ENCODE peak calls at places on chromosome 20, in ten cellular contexts. T, R, V, P, W, L, A, Q, J and U are unnamed samples. For H3K27me3, the result is how much of the 10 kb centered on the place peaks cover.

GRCh38 chr20:9270831-9271230 is 201.9 kb downstream of the PLCB4 start:
- DNase-seq in T (no peak), R (no peak), V (no peak), P (no peak), W (no peak), L (no peak), A (peak), Q (no peak), J (no peak), U (no peak)

GRCh38 chr20:47273591-47274235 is 82.8 kb downstream of the ZMYND8 start:
- DNase-seq in T (no peak), R (no peak), V (no peak), P (no peak), W (no peak), L (no peak), A (no peak), Q (no peak), J (no peak), U (no peak)

GRCh38 chr20:6086868-6087267 is 33.0 kb upstream of the LRRN4 start:
- DNase-seq in T (no peak), R (no peak), V (no peak), P (no peak), W (no peak), L (no peak), A (no peak), Q (no peak), J (no peak), U (no peak)

GRCh38 chr20:38117635-38118034 is 47.4 kb downstream of the TGM2 start:
- DNase-seq in T (no peak), R (no peak), V (no peak), P (peak), W (no peak), L (no peak), A (no peak), Q (no peak), J (no peak), U (no peak)

GRCh38 chr20:34090645-34091044 is 21.4 kb downstream of the EIF2S2 start:
- DNase-seq in T (no peak), R (no peak), V (no peak), P (no peak), W (no peak), L (no peak), A (no peak), Q (no peak), J (no peak), U (no peak)

GRCh38 chr20:34390769-34391447 is 27.8 kb downstream of the ITCH start:
- DNase-seq in T (peak), R (no peak), V (peak), P (peak), W (no peak), L (no peak), A (peak), Q (no peak), J (peak), U (peak)

GRCh38 chr20:60080401-60080800 is 122.2 kb downstream of the CDH26 start:
- DNase-seq in T (no peak), R (no peak), V (no peak), P (no peak), W (no peak), L (no peak), A (no peak), Q (no peak), J (no peak), U (no peak)

GRCh38 chr20:34922654-34923381 is 32.8 kb downstream of the GSS start:
- DNase-seq in T (no peak), R (no peak), V (peak), P (peak), W (no peak), L (no peak), A (peak), Q (no peak), J (no peak), U (peak)

GRCh38 chr20:33465536-33466302 is 22.2 kb upstream of the SNTA1 start:
- DNase-seq in T (no peak), R (no peak), V (no peak), P (peak), W (peak), L (no peak), A (no peak), Q (no peak), J (no peak), U (no peak)

GRCh38 chr20:30594112-30594511 is 663.4 kb upstream of the DEFB115 start:
- DNase-seq in T (no peak), R (no peak), V (no peak), P (no peak), W (no peak), L (no peak), A (no peak), Q (no peak), J (no peak), U (no peak)

GRCh38 chr20:62122659-62123449 is 579 bp downstream of the LSM14B start:
- DNase-seq in T (peak), R (peak), V (peak), P (no peak), W (peak), L (no peak), A (no peak), Q (peak), J (no peak), U (no peak)

GRCh38 chr20:42701948-42702347 is 487.8 kb downstream of the PTPRT start:
- DNase-seq in T (no peak), R (peak), V (no peak), P (peak), W (no peak), L (no peak), A (no peak), Q (no peak), J (no peak), U (no peak)

GRCh38 chr20:38242848-38243449 is 17.6 kb downstream of the KIAA1755 start:
- DNase-seq in T (no peak), R (peak), V (no peak), P (peak), W (peak), L (no peak), A (no peak), Q (no peak), J (no peak), U (no peak)

GRCh38 chr20:50824137-50824536 is 29.3 kb downstream of the BCAS4 start:
- DNase-seq in T (peak), R (peak), V (peak), P (no peak), W (no peak), L (no peak), A (peak), Q (no peak), J (no peak), U (peak)

GRCh38 chr20:34968020-34968775 is 12.5 kb downstream of the MYH7B start:
- DNase-seq in T (no peak), R (no peak), V (no peak), P (no peak), W (no peak), L (no peak), A (no peak), Q (no peak), J (no peak), U (no peak)

GRCh38 chr20:51306081-51306480 is 236.4 kb downstream of the NFATC2 start:
- DNase-seq in T (no peak), R (no peak), V (no peak), P (no peak), W (no peak), L (no peak), A (no peak), Q (no peak), J (no peak), U (no peak)

GRCh38 chr20:42923348-42923918 is 266.3 kb downstream of the PTPRT start:
- DNase-seq in T (no peak), R (peak), V (no peak), P (no peak), W (no peak), L (no peak), A (no peak), Q (no peak), J (no peak), U (no peak)

GRCh38 chr20:21048841-21049273 is 57.3 kb downstream of the LINC00237 start:
- DNase-seq in T (peak), R (peak), V (peak), P (peak), W (peak), L (no peak), A (no peak), Q (no peak), J (peak), U (no peak)

GRCh38 chr20:49140834-49141233 is 47.3 kb downstream of the STAU1 start:
- DNase-seq in T (no peak), R (no peak), V (no peak), P (no peak), W (no peak), L (no peak), A (no peak), Q (no peak), J (no peak), U (no peak)

GRCh38 chr20:53751394-53752368 is 158.0 kb upstream of the ZNF217 start:
- DNase-seq in T (no peak), R (no peak), V (no peak), P (no peak), W (no peak), L (no peak), A (no peak), Q (no peak), J (no peak), U (no peak)

GRCh38 chr20:49665796-49666195 is 47.9 kb downstream of the B4GALT5 start:
- DNase-seq in T (no peak), R (no peak), V (no peak), P (no peak), W (no peak), L (no peak), A (no peak), Q (no peak), J (no peak), U (no peak)

GRCh38 chr20:5696011-5696559 is 54.1 kb upstream of the SHLD1 start:
- DNase-seq in T (no peak), R (no peak), V (no peak), P (peak), W (no peak), L (no peak), A (peak), Q (no peak), J (no peak), U (peak)

GRCh38 chr20:38874460-38875169 is 51.6 kb upstream of the FAM83D start:
- DNase-seq in T (peak), R (no peak), V (no peak), P (no peak), W (no peak), L (no peak), A (no peak), Q (no peak), J (no peak), U (peak)

GRCh38 chr20:43953919-43954617 is 39.4 kb downstream of the TOX2 start:
- DNase-seq in T (no peak), R (no peak), V (no peak), P (no peak), W (peak), L (no peak), A (no peak), Q (no peak), J (no peak), U (no peak)

GRCh38 chr20:39083781-39084180 is 121.6 kb downstream of the DHX35 start:
- DNase-seq in T (no peak), R (no peak), V (no peak), P (no peak), W (no peak), L (no peak), A (no peak), Q (no peak), J (no peak), U (no peak)

GRCh38 chr20:8389381-8390368 is 257.6 kb downstream of the PLCB1 start:
- DNase-seq in T (no peak), R (peak), V (no peak), P (peak), W (no peak), L (no peak), A (peak), Q (no peak), J (no peak), U (no peak)

DNA sequence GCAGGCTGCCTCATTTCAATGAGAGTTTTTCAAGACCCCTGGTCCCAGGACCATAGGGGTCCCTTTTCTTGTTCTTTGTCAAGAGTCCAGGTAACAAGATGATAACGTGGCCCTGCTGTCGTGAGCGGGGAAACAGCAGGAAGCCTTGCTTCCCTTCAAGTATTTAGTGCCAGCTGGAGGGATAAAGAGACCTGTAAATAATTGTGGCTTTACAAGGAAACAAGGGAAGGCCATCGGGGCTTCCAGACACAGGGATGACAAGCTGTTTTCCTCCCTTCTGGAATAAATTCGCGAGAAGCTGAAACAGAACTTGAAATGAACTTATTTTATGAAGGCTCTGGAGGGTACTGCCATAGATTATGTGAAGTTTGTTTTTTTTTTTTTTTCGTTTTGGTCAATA is 163.2 kb downstream of the SYNDIG1 start:
- DNase-seq in T (no peak), R (no peak), V (no peak), P (no peak), W (no peak), L (no peak), A (no peak), Q (no peak), J (no peak), U (no peak)
- TF ChIP-seq CTCF in T (no peak), R (no peak), V (no peak), P (no peak), W (no peak), L (no peak), A (no peak), Q (no peak), J (no peak), U (no peak)

DNA sequence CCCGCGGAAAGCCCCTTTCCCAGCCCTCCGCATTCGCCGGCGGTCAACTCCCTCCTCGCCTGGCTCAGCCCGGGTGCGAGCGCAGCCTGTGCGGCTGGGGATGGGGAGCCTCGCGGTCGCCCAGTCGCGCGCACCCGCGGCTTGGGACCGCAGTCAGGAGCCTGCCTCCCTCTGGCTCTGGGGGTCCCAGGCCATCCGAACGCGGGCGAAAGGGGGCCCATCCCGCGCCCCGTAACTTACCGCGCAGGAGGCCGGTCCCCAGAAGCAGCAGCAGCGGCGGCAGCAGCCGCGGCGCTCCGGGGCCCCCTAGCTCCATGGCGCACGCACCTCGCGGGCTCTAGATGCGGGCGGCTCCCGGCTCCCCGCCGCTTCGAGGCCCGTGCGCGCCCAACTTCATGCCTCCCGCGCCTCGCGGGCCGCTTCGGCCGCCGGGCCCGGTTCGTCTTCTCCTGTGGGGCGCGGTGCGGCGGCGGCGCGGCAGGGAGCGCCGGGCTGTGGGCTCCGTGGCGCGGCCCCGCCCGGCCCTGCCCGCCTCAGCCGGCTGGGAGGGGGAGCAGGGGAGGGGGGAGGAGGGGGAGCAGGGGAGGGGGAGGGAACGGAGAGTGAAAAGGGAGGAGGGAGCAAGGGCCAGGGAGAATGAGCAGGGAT is at the start of gene CHRNA4:
- DNase-seq in T (no peak), R (no peak), V (no peak), P (no peak), W (peak), L (no peak), A (no peak), Q (no peak), J (no peak), U (no peak)
- H3K27me3 ChIP-seq in T (under half), R (under half), V (under half), P (half or more), W (under half), L (half or more), A (under half), Q (under half), J (half or more), U (half or more)

GRCh38 chr20:41364967-41365765 is 1.5 kb downstream of the EMILIN3 start:
- DNase-seq in T (no peak), R (no peak), V (no peak), P (no peak), W (no peak), L (no peak), A (no peak), Q (peak), J (no peak), U (no peak)
- H3K4me3 ChIP-seq in T (no peak), R (no peak), V (no peak), P (no peak), W (no peak), L (peak), A (no peak), Q (peak), J (no peak), U (peak)

DNA sequence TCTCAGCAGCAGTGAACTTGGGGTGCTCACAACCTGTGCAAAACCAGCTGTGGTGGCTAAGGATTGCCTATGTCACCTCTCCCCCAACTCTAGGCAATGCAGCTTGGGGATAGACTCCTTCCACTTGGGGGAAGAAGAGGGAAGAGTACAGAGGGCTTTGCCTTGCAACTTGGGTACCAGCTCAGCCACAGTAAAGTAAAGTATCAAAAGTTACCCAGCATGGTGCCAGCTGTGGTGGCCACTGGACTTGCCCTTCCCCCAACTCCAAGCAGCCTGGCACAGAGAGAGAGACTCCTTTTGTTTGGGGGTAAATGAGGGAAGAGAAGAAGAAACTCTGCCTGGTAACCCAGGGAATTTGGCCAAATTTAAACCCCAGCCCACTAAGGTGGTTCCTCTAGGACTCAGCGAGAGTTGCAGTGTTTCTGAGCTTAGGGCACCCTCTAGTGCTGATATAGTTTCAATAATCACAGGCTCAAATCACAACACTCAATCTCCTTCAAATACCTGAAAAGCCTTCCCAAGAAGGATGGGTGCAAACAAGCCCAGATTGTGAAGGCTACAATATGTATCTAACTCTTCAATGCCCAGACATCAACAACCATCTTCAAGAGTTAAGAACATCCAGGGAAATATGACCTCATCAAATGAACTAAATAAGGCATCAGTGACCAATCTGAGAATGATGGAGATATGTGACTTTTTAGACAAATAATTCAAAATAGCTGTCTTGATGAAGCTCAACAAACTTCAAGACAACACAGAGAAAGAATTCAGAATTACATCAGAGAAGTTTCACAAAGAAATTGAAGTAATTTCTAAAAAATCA is 7.6 kb upstream of the DEFB129 start:
- DNase-seq in T (no peak), R (no peak), V (no peak), P (peak), W (no peak), L (no peak), A (no peak), Q (no peak), J (no peak), U (no peak)
- TF ChIP-seq CTCF in T (no peak), R (no peak), V (no peak), P (peak), W (no peak), L (no peak), A (peak), Q (peak), J (no peak), U (no peak)

GRCh38 chr20:2692886-2693285 is 306 bp downstream of the EBF4 start:
- DNase-seq in T (no peak), R (no peak), V (no peak), P (no peak), W (peak), L (no peak), A (no peak), Q (no peak), J (no peak), U (no peak)
- H3K27me3 ChIP-seq in T (under half), R (under half), V (under half), P (half or more), W (under half), L (under half), A (half or more), Q (under half), J (under half), U (under half)

GRCh38 chr20:32363492-32363891 is 5.4 kb downstream of the ASXL1 start:
- DNase-seq in T (no peak), R (no peak), V (no peak), P (no peak), W (no peak), L (no peak), A (no peak), Q (no peak), J (no peak), U (no peak)
- H3K4me3 ChIP-seq in T (no peak), R (no peak), V (no peak), P (no peak), W (no peak), L (no peak), A (no peak), Q (no peak), J (no peak), U (no peak)

DNA sequence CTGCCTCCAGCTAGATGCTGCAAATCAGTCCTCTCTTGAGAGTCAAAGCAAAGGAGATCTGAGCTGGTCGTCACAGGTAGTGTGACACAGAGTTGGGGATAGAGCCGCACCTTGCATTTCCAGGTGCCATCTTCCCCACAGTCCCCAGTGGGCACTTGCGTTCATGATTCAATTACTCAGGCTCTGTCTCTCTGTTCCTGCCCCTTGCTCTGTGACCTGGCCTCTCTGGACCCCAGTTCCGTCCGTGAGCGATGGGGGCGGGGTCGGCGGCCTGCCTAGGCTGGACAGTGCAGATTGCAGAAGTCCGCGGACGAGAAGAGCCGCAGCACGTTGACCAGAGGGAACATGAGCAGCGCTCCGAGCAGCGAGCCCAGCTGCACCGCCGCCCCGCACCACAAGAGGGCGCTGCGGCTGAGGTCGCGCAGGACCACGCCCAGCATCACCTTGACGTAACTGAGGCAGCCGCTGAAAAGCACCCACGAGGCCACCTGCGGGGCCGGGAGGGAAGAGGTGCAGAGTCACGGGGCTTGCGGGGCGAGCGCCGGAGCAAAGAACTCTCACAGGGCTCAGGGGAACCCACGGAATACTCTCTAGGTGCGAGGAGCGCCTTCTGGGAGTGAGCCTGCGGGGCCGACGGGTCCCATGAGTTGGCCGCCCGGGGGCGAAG is 7.4 kb downstream of the SLC52A3 start:
- DNase-seq in T (no peak), R (peak), V (no peak), P (peak), W (no peak), L (no peak), A (no peak), Q (no peak), J (peak), U (no peak)
- TF ChIP-seq CTCF in T (peak), R (peak), V (peak), P (peak), W (peak), L (no peak), A (peak), Q (peak), J (peak), U (no peak)

GRCh38 chr20:45448250-45448649 is 21.3 kb upstream of the WFDC2 start:
- DNase-seq in T (no peak), R (no peak), V (no peak), P (no peak), W (no peak), L (no peak), A (no peak), Q (no peak), J (no peak), U (no peak)
- H3K27me3 ChIP-seq in T (under half), R (under half), V (under half), P (under half), W (under half), L (under half), A (under half), Q (under half), J (under half), U (under half)

GRCh38 chr20:36463212-36464061 is 77.9 kb upstream of the MYL9 start:
- DNase-seq in T (peak), R (no peak), V (no peak), P (no peak), W (no peak), L (no peak), A (no peak), Q (no peak), J (no peak), U (no peak)

GRCh38 chr20:36467076-36467999 is 74.0 kb upstream of the MYL9 start:
- DNase-seq in T (peak), R (no peak), V (peak), P (no peak), W (peak), L (peak), A (no peak), Q (peak), J (peak), U (peak)

GRCh38 chr20:36465109-36466080 is 75.9 kb upstream of the MYL9 start:
- DNase-seq in T (peak), R (no peak), V (peak), P (peak), W (no peak), L (peak), A (peak), Q (peak), J (no peak), U (peak)

GRCh38 chr20:36468149-36469000 is 72.9 kb upstream of the MYL9 start:
- DNase-seq in T (peak), R (no peak), V (peak), P (peak), W (no peak), L (no peak), A (no peak), Q (no peak), J (no peak), U (no peak)

GRCh38 chr20:36466089-36466488 is 75.2 kb upstream of the MYL9 start:
- DNase-seq in T (no peak), R (no peak), V (no peak), P (no peak), W (no peak), L (no peak), A (no peak), Q (no peak), J (no peak), U (no peak)
- H3K4me3 ChIP-seq in T (no peak), R (no peak), V (no peak), P (no peak), W (no peak), L (no peak), A (no peak), Q (no peak), J (no peak), U (peak)